ENCODE peak calls at places on chromosomes 3 and 15, in four cellular contexts. U is HT-29; T is activated CD4-positive, alpha-beta memory T cell treated with anti-CD3 and anti-CD28 coated beads for 36 hours; L is iPS-NIHi11. S is an unnamed sample.

GRCh38 chr3:129794319-129795201 is 99.0 kb downstream of the TMCC1 start:
- DNase-seq in U (peak; percentile 89), T (peak; percentile 9), L (peak; percentile 82), S (no peak)

GRCh38 chr15:25690673-25691543 is 172.2 kb downstream of the ATP10A start:
- DNase-seq in L (no peak), T (no peak), U (no peak), S (no peak)

GRCh38 chr3:71305246-71306206 is 278.0 kb downstream of the FOXP1 start:
- DNase-seq in T (peak; percentile 22), L (peak; percentile 57), U (no peak), S (peak; percentile 5)

GRCh38 chr15:70508561-70509281 is 254.6 kb downstream of the UACA start:
- DNase-seq in U (peak; percentile 97), T (peak; percentile 77), L (no peak), S (no peak)

GRCh38 chr3:38397320-38397719 is 50.7 kb downstream of the XYLB start:
- DNase-seq in T (peak; percentile 18), L (peak; percentile 89), U (peak; percentile 32), S (no peak)

GRCh38 chr15:53072077-53072476 is 281.9 kb upstream of the ONECUT1 start:
- DNase-seq in L (peak; percentile 87), T (peak; percentile 20), U (peak; percentile 96), S (no peak)

GRCh38 chr3:30231277-30232141 is 374.9 kb upstream of the TGFBR2 start:
- DNase-seq in U (no peak), T (no peak), L (no peak), S (no peak)

GRCh38 chr3:8996681-8997121 is 33.4 kb upstream of the RAD18 start:
- DNase-seq in T (no peak), U (peak; percentile 15), L (peak; percentile 62), S (no peak)

GRCh38 chr3:8746780-8747345 is 13.3 kb downstream of the CAV3 start:
- DNase-seq in L (no peak), U (no peak), T (no peak), S (no peak)

GRCh38 chr3:31664031-31664430 is 131.3 kb downstream of the STT3B start:
- DNase-seq in U (no peak), L (no peak), T (no peak), S (no peak)

GRCh38 chr3:67605377-67605776 is 49.0 kb downstream of the SUCLG2 start:
- DNase-seq in L (peak; percentile 9), T (no peak), U (no peak), S (no peak)

GRCh38 chr3:172673210-172673679 is 37.6 kb downstream of the NCEH1 start:
- DNase-seq in L (peak; percentile 53), U (peak; percentile 95), T (peak; percentile 83), S (peak; percentile 47)

S was measured in germinal center.